ENCODE peak calls at places on chromosomes 6 and 20, in six cellular contexts. J is stimulated activated CD8-positive, alpha-beta memory T cell treated with anti-CD3 and anti-CD28 coated beads, Interleukin-12 subunit alpha, Interleukin-12 subunit beta, amount 100 ng/mL, for 4 hours; M is BE2C; P is GOT3; N is ACHN; T is NCI-H774. W is an unnamed sample.

GRCh38 chr6:39088331-39088730 is 26.7 kb downstream of the SAYSD1 start:
- DNase-seq in P (no peak), N (peak), T (no peak), J (no peak), M (no peak), W (peak)

GRCh38 chr20:55242853-55243252 is 762.5 kb downstream of the CBLN4 start:
- DNase-seq in T (no peak), M (no peak), N (no peak), J (no peak), P (no peak), W (no peak)

GRCh38 chr6:43972915-43973304 is 154.3 kb downstream of the MRPL14 start:
- DNase-seq in J (no peak), M (no peak), T (no peak), P (no peak), N (no peak), W (peak)

GRCh38 chr6:112223070-112223861 is 31.1 kb downstream of the LAMA4 start:
- DNase-seq in N (no peak), T (no peak), P (no peak), M (no peak), J (no peak), W (no peak)

GRCh38 chr20:3798908-3799248 is 2.8 kb downstream of the CDC25B start:
- DNase-seq in N (no peak), P (no peak), T (no peak), M (no peak), J (no peak), W (no peak)

GRCh38 chr6:165321150-165321549 is 11.7 kb upstream of the C6orf118 start:
- DNase-seq in J (no peak), M (no peak), N (no peak), P (no peak), T (no peak), W (no peak)

GRCh38 chr6:167817016-167817415 is 9.7 kb upstream of the AFDN start:
- DNase-seq in P (no peak), J (no peak), N (no peak), M (no peak), T (no peak), W (no peak)

GRCh38 chr6:50699086-50699886 is 14.0 kb upstream of the TFAP2D start:
- DNase-seq in M (peak), P (no peak), J (no peak), N (no peak), T (no peak), W (no peak)

GRCh38 chr6:132190097-132190814 is 211.0 kb downstream of the MOXD1 start:
- DNase-seq in M (no peak), P (no peak), J (no peak), T (no peak), N (no peak), W (peak)

GRCh38 chr20:57323034-57323433 is 6.6 kb upstream of the SPO11 start:
- DNase-seq in N (no peak), M (no peak), P (peak), J (no peak), T (no peak), W (peak)

GRCh38 chr6:165636415-165637048 is 26.5 kb downstream of the PDE10A start:
- DNase-seq in T (no peak), N (no peak), M (no peak), P (no peak), J (no peak), W (peak)

GRCh38 chr6:37103169-37104039 is 66.5 kb upstream of the PIM1 start:
- DNase-seq in N (peak), P (no peak), M (peak), T (peak), J (no peak), W (peak)

GRCh38 chr6:79734374-79734773 is 103.2 kb downstream of the SH3BGRL2 start:
- DNase-seq in N (no peak), J (no peak), M (no peak), T (no peak), P (no peak), W (no peak)

GRCh38 chr20:59022754-59023153 is 3.5 kb downstream of the TUBB1 start:
- DNase-seq in P (no peak), J (no peak), N (no peak), T (no peak), M (no peak), W (no peak)

GRCh38 chr6:129748212-129748900 is 38.4 kb upstream of the ARHGAP18 start:
- DNase-seq in J (peak), N (peak), M (peak), P (no peak), T (no peak), W (peak)

GRCh38 chr20:9912858-9913434 is 74.1 kb upstream of the PAK5 start:
- DNase-seq in N (peak), M (peak), J (no peak), T (peak), P (no peak), W (peak)

GRCh38 chr6:7204726-7205125 is 97.0 kb downstream of the RREB1 start:
- DNase-seq in M (no peak), P (no peak), J (no peak), T (no peak), N (peak), W (no peak)

GRCh38 chr20:22403860-22404608 is 180.3 kb downstream of the FOXA2 start:
- DNase-seq in T (peak), M (no peak), P (no peak), J (no peak), N (no peak), W (no peak)